ENCODE peak calls at places on chromosomes 7 and 10, in four cellular contexts. U is stromal cell of bone marrow, Q is psoas muscle, L is immature natural killer cell. T is an unnamed sample.

GRCh38 chr10:114029655-114030054 is 14.0 kb upstream of the ADRB1 start:
- DNase-seq in U (no peak), Q (no peak), L (no peak), T (no peak)

GRCh38 chr7:24966802-24967201 is 13.2 kb downstream of the OSBPL3 start:
- DNase-seq in U (no peak), Q (no peak), L (no peak), T (no peak)

GRCh38 chr7:157490465-157490912 is 153.7 kb downstream of the DNAJB6 start:
- DNase-seq in U (no peak), Q (no peak), L (peak), T (no peak)

GRCh38 chr7:1200045-1200444 is 32.6 kb upstream of the UNCX start:
- DNase-seq in U (no peak), Q (no peak), L (no peak), T (no peak)

GRCh38 chr7:38398725-38399321 is 125.4 kb upstream of the TARP start:
- DNase-seq in U (peak), Q (peak), L (peak), T (peak)

GRCh38 chr10:50286517-50286916 is 35.2 kb upstream of the ASAH2 start:
- DNase-seq in U (peak), Q (no peak), L (no peak), T (no peak)

GRCh38 chr7:659306-659847 is 67.1 kb upstream of the DNAAF5 start:
- DNase-seq in U (no peak), Q (no peak), L (no peak), T (no peak)

GRCh38 chr10:100600218-100600617 is 64.5 kb downstream of the HIF1AN start:
- DNase-seq in U (no peak), Q (no peak), L (no peak), T (no peak)

GRCh38 chr7:139490130-139490529 is 6.7 kb upstream of the KLRG2 start:
- DNase-seq in U (no peak), Q (no peak), L (no peak), T (no peak)

GRCh38 chr10:14701466-14701865 is 73.2 kb downstream of the FAM107B start:
- DNase-seq in U (no peak), Q (no peak), L (no peak), T (no peak)

GRCh38 chr7:26399309-26399610 is 107.6 kb downstream of the SNX10 start:
- DNase-seq in U (peak), Q (peak), L (no peak), T (no peak)

GRCh38 chr10:125691160-125691981 is 8.4 kb upstream of the TEX36 start:
- DNase-seq in U (no peak), Q (no peak), L (no peak), T (no peak)

GRCh38 chr7:71479231-71479630 is 347.3 kb downstream of the GALNT17 start:
- DNase-seq in U (no peak), Q (no peak), L (no peak), T (no peak)

GRCh38 chr10:98326621-98327027 is 58.6 kb upstream of the LOXL4 start:
- DNase-seq in U (no peak), Q (no peak), L (no peak), T (no peak)

GRCh38 chr7:50537417-50537816 is 27.8 kb downstream of the DDC start:
- DNase-seq in U (no peak), Q (no peak), L (no peak), T (no peak)

GRCh38 chr10:106106114-106106513 is 1058.4 kb downstream of the SORCS1 start:
- DNase-seq in U (no peak), Q (no peak), L (no peak), T (no peak)

GRCh38 chr10:124294811-124295770 is 123.6 kb downstream of the OAT start:
- DNase-seq in U (no peak), Q (no peak), L (no peak), T (no peak)

GRCh38 chr7:100476903-100477870 is 1.8 kb downstream of the TSC22D4 start:
- DNase-seq in U (no peak), Q (no peak), L (peak), T (no peak)

GRCh38 chr7:27174077-27175004 is at the start of gene HOXA10:
- DNase-seq in U (no peak), Q (no peak), L (no peak), T (no peak)

GRCh38 chr10:86609920-86610319 is 44.4 kb upstream of the OPN4 start:
- DNase-seq in U (no peak), Q (no peak), L (no peak), T (no peak)

GRCh38 chr10:43885842-43886241 is 237.2 kb upstream of the ZNF32 start:
- DNase-seq in U (no peak), Q (no peak), L (no peak), T (no peak)

GRCh38 chr10:86064931-86065662 is 301.5 kb downstream of the GRID1 start:
- DNase-seq in U (no peak), Q (no peak), L (no peak), T (no peak)

GRCh38 chr10:55550241-55550640 is 749.2 kb upstream of the PCDH15 start:
- DNase-seq in U (no peak), Q (no peak), L (no peak), T (no peak)

GRCh38 chr7:140899883-140900282 is 24.8 kb downstream of the BRAF start:
- DNase-seq in U (no peak), Q (no peak), L (no peak), T (no peak)

GRCh38 chr7:37516610-37517108 is 68.0 kb upstream of the ELMO1 start:
- DNase-seq in U (no peak), Q (no peak), L (no peak), T (no peak)

GRCh38 chr10:83536426-83536825 is 602.9 kb upstream of the GHITM start:
- DNase-seq in U (peak), Q (no peak), L (no peak), T (no peak)

GRCh38 chr10:75422913-75423312 is 8.5 kb upstream of the LRMDA start:
- DNase-seq in U (no peak), Q (no peak), L (no peak), T (no peak)

GRCh38 chr10:8499752-8500390 is 445.4 kb downstream of the GATA3 start:
- DNase-seq in U (no peak), Q (no peak), L (no peak), T (no peak)

GRCh38 chr10:29012926-29013554 is 275.8 kb upstream of the LYZL1 start:
- DNase-seq in U (no peak), Q (no peak), L (no peak), T (no peak)

GRCh38 chr10:61943699-61944444 is 42.4 kb downstream of the ARID5B start:
- DNase-seq in U (peak), Q (no peak), L (peak), T (no peak)

GRCh38 chr10:131277278-131277677 is 34.2 kb downstream of the TCERG1L start:
- DNase-seq in U (no peak), Q (no peak), L (no peak), T (no peak)

GRCh38 chr10:77806511-77807157 is 119.9 kb downstream of the DLG5 start:
- DNase-seq in U (no peak), Q (no peak), L (no peak), T (no peak)

GRCh38 chr7:30973791-30974604 is 10.2 kb downstream of the GHRHR start:
- DNase-seq in U (no peak), Q (no peak), L (no peak), T (no peak)

GRCh38 chr7:112129655-112130323 is 76.4 kb downstream of the DOCK4 start:
- DNase-seq in U (no peak), Q (peak), L (no peak), T (no peak)

GRCh38 chr7:151013728-151014497 is 10.4 kb downstream of the ATG9B start:
- DNase-seq in U (peak), Q (peak), L (peak), T (peak)

T was measured in CD8-positive, alpha-beta T cell.